ENCODE peak calls at places on chromosome 16, in six cellular contexts. E, M, U, G, F and P are unnamed samples.

GRCh38 chr16:11409398-11409797 is 64.1 kb downstream of the RMI2 start:
- DNase-seq in E (peak), M (no peak), U (no peak), G (no peak), F (no peak), P (no peak)

GRCh38 chr16:80693553-80693952 is 110.8 kb downstream of the CDYL2 start:
- DNase-seq in E (peak), M (no peak), U (no peak), G (no peak), F (no peak), P (no peak)

GRCh38 chr16:12340151-12340733 is 363.7 kb downstream of the SNX29 start:
- DNase-seq in E (peak), M (peak), U (no peak), G (peak), F (peak), P (no peak)

GRCh38 chr16:28067604-28068382 is 4.3 kb upstream of the GSG1L start:
- DNase-seq in E (peak), M (no peak), U (no peak), G (no peak), F (peak), P (no peak)

GRCh38 chr16:86389566-86390328 is 120.6 kb upstream of the FOXF1 start:
- DNase-seq in E (no peak), M (no peak), U (no peak), G (no peak), F (no peak), P (no peak)

GRCh38 chr16:29029168-29029994 is 44.5 kb downstream of the LAT start:
- DNase-seq in E (peak), M (peak), U (peak), G (peak), F (peak), P (peak)

GRCh38 chr16:17377360-17378324 is 93.1 kb downstream of the XYLT1 start:
- DNase-seq in E (no peak), M (no peak), U (no peak), G (no peak), F (peak), P (peak)

GRCh38 chr16:58732545-58733247 is 1.4 kb downstream of the GOT2 start:
- DNase-seq in E (peak), M (no peak), U (no peak), G (peak), F (no peak), P (no peak)

GRCh38 chr16:30927789-30928378 is 4.5 kb downstream of the FBXL19 start:
- DNase-seq in E (peak), M (peak), U (peak), G (peak), F (no peak), P (peak)

GRCh38 chr16:52906271-52906670 is 146.4 kb downstream of the CHD9NB start:
- DNase-seq in E (no peak), M (no peak), U (no peak), G (no peak), F (no peak), P (no peak)

GRCh38 chr16:70770968-70771552 is 29.9 kb downstream of the VAC14 start:
- DNase-seq in E (peak), M (peak), U (no peak), G (peak), F (peak), P (peak)

GRCh38 chr16:14013145-14013570 is 58.0 kb upstream of the MRTFB start:
- DNase-seq in E (no peak), M (no peak), U (no peak), G (no peak), F (no peak), P (no peak)

GRCh38 chr16:71807905-71808592 is 585 bp downstream of the AP1G1 start:
- DNase-seq in E (peak), M (no peak), U (no peak), G (peak), F (peak), P (peak)

GRCh38 chr16:31273676-31274075 is 13.9 kb downstream of the ITGAM start:
- DNase-seq in E (no peak), M (peak), U (no peak), G (no peak), F (no peak), P (no peak)

GRCh38 chr16:74811911-74812310 is 37.3 kb upstream of the FA2H start:
- DNase-seq in E (no peak), M (no peak), U (no peak), G (no peak), F (no peak), P (no peak)

GRCh38 chr16:53036066-53036465 is 16.6 kb downstream of the CHD9NB start:
- DNase-seq in E (no peak), M (no peak), U (no peak), G (no peak), F (peak), P (no peak)

DNA sequence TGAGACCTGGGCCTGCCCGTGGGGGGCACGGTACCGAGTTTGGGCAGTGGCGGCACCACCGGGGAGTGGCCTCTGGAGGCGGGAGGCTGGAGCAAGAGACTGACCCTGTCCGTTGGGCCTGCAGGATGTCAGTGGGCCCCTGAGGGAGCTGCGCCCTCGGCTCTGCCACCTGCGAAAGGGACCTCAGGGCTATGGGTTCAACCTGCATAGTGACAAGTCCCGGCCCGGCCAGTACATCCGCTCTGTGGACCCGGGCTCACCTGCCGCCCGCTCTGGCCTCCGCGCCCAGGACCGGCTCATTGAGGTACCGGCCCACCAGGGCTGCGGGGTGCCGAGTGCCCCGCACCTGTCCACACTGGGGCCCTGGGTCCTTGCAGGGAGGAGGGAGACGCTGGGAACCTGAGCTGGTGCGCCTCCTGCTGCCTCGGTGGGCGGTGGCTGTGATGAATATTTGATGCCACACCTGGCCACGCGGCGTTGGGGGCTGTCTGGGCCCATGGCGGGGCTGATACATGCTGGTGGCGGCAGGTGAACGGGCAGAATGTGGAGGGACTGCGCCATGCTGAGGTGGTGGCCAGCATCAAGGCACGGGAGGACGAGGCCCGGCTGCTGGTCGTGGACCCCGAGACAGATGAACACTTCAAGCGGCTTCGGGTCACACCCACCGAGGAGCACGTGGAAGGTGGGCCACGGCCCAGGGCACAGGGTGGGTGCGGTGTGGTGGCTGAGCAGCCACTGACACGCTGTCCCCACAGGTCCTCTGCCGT is 9.7 kb downstream of the NHERF2 start:
- DNase-seq in E (no peak), M (no peak), U (no peak), G (no peak), F (no peak), P (no peak)
- H3K23ac ChIP-seq in E (peak), M (no peak), U (no peak), G (no peak), F (no peak), P (peak)

DNA sequence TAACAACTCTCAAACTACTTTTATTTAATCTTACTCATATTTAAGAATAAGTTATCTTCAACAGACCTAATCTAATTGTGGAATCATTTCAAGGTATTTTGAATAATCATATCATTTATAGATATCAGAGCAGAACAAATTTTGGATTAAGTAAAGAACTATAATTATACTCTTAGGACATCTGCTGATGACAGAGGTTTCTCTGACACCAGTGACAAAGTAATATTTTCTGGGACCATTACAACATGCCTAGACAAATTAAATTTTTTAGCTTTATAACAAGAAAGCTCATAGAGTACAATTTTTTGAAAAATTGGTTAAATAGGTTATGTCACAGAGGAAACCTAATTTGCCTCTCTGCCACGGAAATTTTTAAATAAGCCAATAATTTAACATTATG is 30.5 kb downstream of the C16orf87 start:
- DNase-seq in E (no peak), M (no peak), U (no peak), G (no peak), F (no peak), P (no peak)
- H2AFZ ChIP-seq in E (no peak), M (no peak), U (no peak), G (no peak), F (no peak), P (no peak)

GRCh38 chr16:89499767-89500166 is 8.4 kb upstream of the SPG7 start:
- DNase-seq in E (no peak), M (no peak), U (no peak), G (no peak), F (no peak), P (no peak)
- H3K9ac ChIP-seq in E (no peak), M (no peak), U (no peak), G (no peak), F (no peak), P (no peak)

GRCh38 chr16:69767459-69768229 is 5.5 kb downstream of the WWP2 start:
- DNase-seq in E (no peak), M (no peak), U (no peak), G (no peak), F (no peak), P (no peak)

GRCh38 chr16:69762843-69763556 is 868 bp downstream of the WWP2 start:
- DNase-seq in E (peak), M (no peak), U (no peak), G (peak), F (peak), P (no peak)

GRCh38 chr16:69763557-69763942 is 1.4 kb downstream of the WWP2 start:
- DNase-seq in E (no peak), M (no peak), U (no peak), G (no peak), F (no peak), P (no peak)

GRCh38 chr16:69756705-69757104 is 2.0 kb upstream of the NOB1 start:
- DNase-seq in E (no peak), M (no peak), U (no peak), G (no peak), F (no peak), P (no peak)

DNA sequence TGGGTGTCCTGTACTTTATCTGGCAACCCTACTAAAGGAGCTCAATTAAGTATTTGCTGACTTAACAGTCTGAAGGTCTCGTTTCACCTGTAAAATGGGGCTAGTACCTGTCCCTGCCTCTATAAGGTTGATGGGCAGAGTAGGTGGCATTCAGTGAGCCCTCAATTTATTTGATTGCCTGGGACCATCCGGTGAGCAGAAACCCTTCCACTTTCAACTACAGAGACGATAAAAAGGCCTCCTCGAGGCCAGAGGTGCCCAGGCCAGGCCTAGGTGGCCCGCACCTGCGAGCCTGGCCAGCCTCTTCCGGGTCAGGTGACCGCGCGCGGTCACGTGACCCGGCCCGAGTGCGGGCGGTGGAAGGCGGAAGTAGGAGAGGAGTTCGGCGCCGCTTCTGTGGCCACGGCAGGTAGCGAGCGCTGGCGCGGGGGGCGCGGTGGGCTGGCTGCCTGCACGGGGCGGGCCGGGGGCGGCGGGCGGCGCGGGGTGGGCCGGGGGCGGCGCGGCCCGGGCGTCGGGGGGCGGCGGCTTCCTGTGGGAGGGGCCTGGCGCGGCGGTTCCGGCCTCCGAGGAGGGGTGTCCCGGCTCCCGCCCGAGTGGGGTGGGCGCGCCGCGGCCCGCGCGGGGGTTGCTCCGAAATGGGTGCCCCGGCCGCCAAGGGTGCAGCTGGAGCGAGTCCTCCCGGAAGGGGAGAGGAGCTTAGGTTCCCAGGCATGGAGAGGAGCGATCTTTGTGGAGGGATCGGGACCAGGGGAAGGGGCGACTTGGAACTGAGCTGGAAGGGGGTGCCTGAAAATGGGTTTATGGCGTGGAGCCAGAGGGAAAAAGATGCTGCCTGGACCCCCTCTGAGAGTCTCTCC is at the start of gene WWP2:
- DNase-seq in E (peak), M (peak), U (peak), G (peak), F (peak), P (peak)
- H3K23ac ChIP-seq in E (peak), M (no peak), U (no peak), G (no peak), F (no peak), P (peak)

DNA sequence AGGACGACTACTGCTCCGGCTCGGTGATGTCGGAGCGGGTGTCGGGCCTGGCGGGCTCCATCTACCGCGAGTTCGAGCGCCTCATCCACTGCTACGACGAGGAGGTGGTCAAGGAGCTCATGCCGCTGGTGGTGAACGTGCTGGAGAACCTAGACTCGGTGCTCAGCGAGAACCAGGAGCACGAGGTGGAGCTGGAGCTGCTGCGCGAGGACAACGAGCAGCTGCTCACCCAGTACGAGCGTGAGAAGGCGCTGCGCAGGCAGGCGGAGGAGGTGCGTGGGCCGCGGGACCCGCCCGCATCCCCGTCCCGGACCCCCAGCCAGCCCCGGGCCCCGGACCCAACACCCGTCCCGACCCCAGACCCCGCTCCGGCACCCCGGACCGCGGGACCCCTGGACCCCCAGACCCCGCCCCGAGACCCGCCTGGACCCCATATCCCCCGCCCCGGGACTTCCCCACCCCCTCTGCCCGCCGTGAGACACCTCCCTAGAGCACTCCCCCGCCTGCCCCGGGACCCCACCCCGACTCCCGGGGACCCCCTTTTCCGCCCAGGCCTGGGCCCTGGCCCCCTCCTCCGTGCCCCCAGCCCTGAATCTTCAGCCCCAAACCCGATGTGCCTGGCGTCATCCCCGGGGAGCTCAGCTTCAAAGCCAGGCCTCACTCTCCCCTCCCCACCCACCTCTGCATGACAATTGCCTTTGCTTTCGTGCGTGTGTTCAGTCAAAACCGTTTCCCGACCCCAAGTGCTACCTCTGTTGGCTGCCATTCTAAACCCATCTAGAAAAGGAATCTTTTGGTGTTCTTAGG is 594 bp downstream of the MAPK8IP3 start:
- DNase-seq in E (peak), M (no peak), U (no peak), G (peak), F (no peak), P (no peak)
- H2AFZ ChIP-seq in E (peak), M (no peak), U (peak), G (peak), F (peak), P (peak)

GRCh38 chr16:1297413-1297773 is 12.0 kb upstream of the UBE2I start:
- DNase-seq in E (no peak), M (no peak), U (no peak), G (no peak), F (no peak), P (no peak)
- H3K9ac ChIP-seq in E (no peak), M (no peak), U (no peak), G (peak), F (no peak), P (no peak)

GRCh38 chr16:57239089-57239488 is 6.0 kb upstream of the ARL2BP start:
- DNase-seq in E (no peak), M (no peak), U (no peak), G (no peak), F (no peak), P (no peak)

GRCh38 chr16:57240872-57241271 is 4.2 kb upstream of the ARL2BP start:
- DNase-seq in E (no peak), M (no peak), U (no peak), G (no peak), F (no peak), P (no peak)

GRCh38 chr16:57242650-57243049 is 2.4 kb upstream of the ARL2BP start:
- DNase-seq in E (no peak), M (no peak), U (no peak), G (no peak), F (no peak), P (no peak)

GRCh38 chr16:57235128-57236092 is 9.6 kb upstream of the ARL2BP start:
- DNase-seq in E (peak), M (no peak), U (no peak), G (peak), F (no peak), P (no peak)

DNA sequence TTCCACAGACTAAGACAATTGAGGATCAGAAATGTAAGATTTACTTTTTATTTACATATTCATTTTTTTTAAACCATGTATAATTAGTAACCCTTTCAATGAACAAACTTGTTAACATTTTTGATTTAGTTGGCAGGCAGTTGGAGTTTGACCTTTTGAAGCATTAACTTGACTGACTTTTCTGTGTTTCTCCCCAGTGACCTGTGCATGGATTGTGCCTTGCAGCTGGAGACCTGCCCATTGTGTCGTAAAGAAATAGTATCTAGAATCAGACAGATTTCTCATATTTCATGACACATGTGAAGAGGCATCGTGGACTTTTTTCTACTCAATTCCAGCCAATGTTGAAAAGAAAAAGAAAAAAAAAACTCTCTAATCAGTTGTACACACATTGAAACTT is 6.4 kb upstream of the ARL2BP start:
- DNase-seq in E (no peak), M (no peak), U (no peak), G (no peak), F (no peak), P (no peak)
- H3K23ac ChIP-seq in E (no peak), M (no peak), U (no peak), G (no peak), F (no peak), P (no peak)

GRCh38 chr16:54930034-54930938 is at the start of gene IRX5:
- DNase-seq in E (peak), M (peak), U (peak), G (peak), F (peak), P (peak)
- H2AFZ ChIP-seq in E (peak), M (no peak), U (peak), G (peak), F (peak), P (peak)